ENCODE peak calls at places on chromosomes 16 and 17, in four cellular contexts. U is tibial nerve, M is left cardiac atrium, B is WTC11. Q is an unnamed sample.

GRCh38 chr16:79415983-79416641 is 184.4 kb downstream of the MAF start:
- DNase-seq in U (no peak), M (no peak), B (no peak), Q (no peak)

GRCh38 chr17:58621174-58621573 is 70.7 kb downstream of the TEX14 start:
- DNase-seq in U (no peak), M (no peak), B (no peak), Q (no peak)

GRCh38 chr17:30819941-30820705 is 4.4 kb downstream of the CRLF3 start:
- DNase-seq in U (no peak), M (no peak), B (no peak), Q (no peak)

GRCh38 chr17:71302721-71303549 is 817.9 kb upstream of the SOX9 start:
- DNase-seq in U (no peak), M (no peak), B (no peak), Q (no peak)

GRCh38 chr17:79843475-79843916 is 4.3 kb upstream of the CBX4 start:
- DNase-seq in U (no peak), M (no peak), B (no peak), Q (no peak)

GRCh38 chr17:79388556-79389295 is 222.1 kb downstream of the RBFOX3 start:
- DNase-seq in U (no peak), M (peak; percentile 40), B (peak; percentile 83), Q (no peak)

GRCh38 chr16:57042157-57043111 is 49.9 kb upstream of the CPNE2 start:
- DNase-seq in U (no peak), M (no peak), B (no peak), Q (no peak)

GRCh38 chr16:35725949-35726348 is 2266.5 kb downstream of the TP53TG3F start:
- DNase-seq in U (no peak), M (no peak), B (no peak), Q (no peak)

GRCh38 chr16:30096862-30097563 is 1.0 kb upstream of the YPEL3 start:
- DNase-seq in U (no peak), M (no peak), B (peak; percentile 40), Q (no peak)

GRCh38 chr17:42288985-42289862 is 926 bp downstream of the STAT5A start:
- DNase-seq in U (peak; percentile 15), M (peak; percentile 45), B (peak; percentile 48), Q (no peak)

GRCh38 chr17:82384730-82385429 is 13.3 kb downstream of the UTS2R start:
- DNase-seq in U (peak; percentile 48), M (peak; percentile 45), B (no peak), Q (no peak)

GRCh38 chr16:85227924-85228462 is 115.7 kb upstream of the CIBAR2 start:
- DNase-seq in U (no peak), M (peak; percentile 57), B (peak; percentile 53), Q (no peak)

GRCh38 chr16:6704306-6704705 is 628.3 kb upstream of the RBFOX1 start:
- DNase-seq in U (no peak), M (no peak), B (no peak), Q (no peak)

GRCh38 chr16:74264806-74265205 is 31.8 kb upstream of the PSMD7 start:
- DNase-seq in U (no peak), M (no peak), B (no peak), Q (no peak)

Q was measured in GM04503.